ENCODE peak calls at places on chromosomes 7 and 10, in ten cellular contexts. L is RPMI7951; S is kidney tubule cell; Z is CD8-positive, alpha-beta memory T cell; T is cerebellar cortex; K is neuronal stem cell; O is stimulated activated CD4-positive, alpha-beta T cell treated with anti-CD3 and anti-CD28 coated beads, Interleukin-4, amount 100 ng/mL, for 4 hours; I is endothelial cell; C is esophagus squamous epithelium; Y is frontal cortex. V is an unnamed sample.

GRCh38 chr7:132500727-132501410 is 75.4 kb downstream of the PLXNA4 start:
- DNase-seq in L (peak), O (no peak), S (peak), I (peak), K (no peak), Z (no peak), T (peak), C (no peak), Y (no peak), V (no peak)

GRCh38 chr10:86258488-86258887 is 108.1 kb downstream of the GRID1 start:
- DNase-seq in T (no peak), S (no peak), K (no peak), C (no peak), Y (peak), I (no peak), O (no peak), L (no peak), Z (no peak), V (peak)

GRCh38 chr7:101233907-101234547 is 3.6 kb downstream of the CLDN15 start:
- DNase-seq in O (no peak), C (no peak), K (no peak), L (no peak), T (no peak), I (no peak), Z (no peak), S (no peak), Y (no peak), V (no peak)

GRCh38 chr7:157432541-157432956 is 95.7 kb downstream of the DNAJB6 start:
- DNase-seq in I (peak), Y (peak), Z (no peak), S (peak), K (peak), O (no peak), L (peak), T (no peak), C (no peak), V (no peak)

GRCh38 chr7:70063796-70064423 is 465.6 kb downstream of the AUTS2 start:
- DNase-seq in I (no peak), O (no peak), S (no peak), C (no peak), Z (no peak), Y (no peak), K (no peak), T (no peak), L (no peak), V (no peak)

GRCh38 chr7:48130658-48131108 is 40.6 kb upstream of the ABCA13 start:
- DNase-seq in C (no peak), L (no peak), I (no peak), Z (no peak), Y (no peak), S (no peak), T (no peak), K (no peak), O (no peak), V (no peak)

GRCh38 chr7:102453319-102453718 is 11.3 kb downstream of the ALKBH4 start:
- DNase-seq in Y (no peak), S (no peak), L (no peak), C (no peak), T (peak), I (no peak), O (no peak), Z (no peak), K (no peak), V (no peak)

GRCh38 chr10:42367532-42368230 is 270.7 kb downstream of the ZNF33B start:
- DNase-seq in T (peak), L (peak), I (no peak), Y (peak), Z (peak), C (peak), O (no peak), S (peak), K (peak), V (peak)

GRCh38 chr7:45072131-45073030 is 16.4 kb downstream of the NACAD start:
- DNase-seq in T (no peak), I (no peak), K (no peak), C (no peak), O (no peak), S (no peak), Z (no peak), L (no peak), Y (no peak), V (no peak)

GRCh38 chr7:128247640-128248194 is 6.6 kb downstream of the LEP start:
- DNase-seq in T (no peak), I (no peak), Y (no peak), Z (no peak), C (no peak), L (peak), O (no peak), S (peak), K (no peak), V (no peak)

V was measured in T47D.